ENCODE peak calls at places on chromosomes 4 and X, in six cellular contexts. One of them, this sample, is unnamed.

GRCh38 chr4:48578132-48578964 is 88.3 kb downstream of the ZAR1 start:
- DNase-seq in effector memory CD8-positive, alpha-beta T cell: peak
- DNase-seq in transverse colon: peak
- DNase-seq in GM23338: peak
- DNase-seq in fibroblast of the conjunctiva: peak
- DNase-seq in Right ventricle myocardium superior: no peak
- DNase-seq in this sample: no peak

GRCh38 chr4:3254302-3255131 is 5.6 kb downstream of the MSANTD1 start:
- DNase-seq in effector memory CD8-positive, alpha-beta T cell: no peak
- DNase-seq in transverse colon: peak
- DNase-seq in GM23338: no peak
- DNase-seq in fibroblast of the conjunctiva: no peak
- DNase-seq in Right ventricle myocardium superior: peak
- DNase-seq in this sample: no peak

GRCh38 chr4:137967480-137968190 is 274.5 kb downstream of the SLC7A11 start:
- DNase-seq in effector memory CD8-positive, alpha-beta T cell: no peak
- DNase-seq in transverse colon: no peak
- DNase-seq in GM23338: no peak
- DNase-seq in fibroblast of the conjunctiva: no peak
- DNase-seq in Right ventricle myocardium superior: no peak
- DNase-seq in this sample: no peak

GRCh38 chrX:85243155-85243554 is 424 bp downstream of the SATL1 start:
- DNase-seq in effector memory CD8-positive, alpha-beta T cell: no peak
- DNase-seq in transverse colon: no peak
- DNase-seq in GM23338: no peak
- DNase-seq in fibroblast of the conjunctiva: no peak
- DNase-seq in Right ventricle myocardium superior: no peak
- DNase-seq in this sample: no peak

GRCh38 chr4:102825261-102826071 is 1.9 kb downstream of the UBE2D3 start:
- DNase-seq in effector memory CD8-positive, alpha-beta T cell: peak
- DNase-seq in transverse colon: peak
- DNase-seq in GM23338: peak
- DNase-seq in fibroblast of the conjunctiva: peak
- DNase-seq in Right ventricle myocardium superior: no peak
- DNase-seq in this sample: no peak

GRCh38 chrX:20218809-20219505 is 47.8 kb downstream of the RPS6KA3 start:
- DNase-seq in effector memory CD8-positive, alpha-beta T cell: no peak
- DNase-seq in transverse colon: no peak
- DNase-seq in GM23338: peak
- DNase-seq in fibroblast of the conjunctiva: no peak
- DNase-seq in Right ventricle myocardium superior: no peak
- DNase-seq in this sample: no peak

GRCh38 chrX:150546711-150547153 is 21.7 kb upstream of the MTM1 start:
- DNase-seq in effector memory CD8-positive, alpha-beta T cell: peak
- DNase-seq in transverse colon: no peak
- DNase-seq in GM23338: no peak
- DNase-seq in fibroblast of the conjunctiva: no peak
- DNase-seq in Right ventricle myocardium superior: no peak
- DNase-seq in this sample: no peak

GRCh38 chrX:69896046-69896445 is 153.7 kb downstream of the AWAT2 start:
- DNase-seq in effector memory CD8-positive, alpha-beta T cell: no peak
- DNase-seq in transverse colon: no peak
- DNase-seq in GM23338: no peak
- DNase-seq in fibroblast of the conjunctiva: no peak
- DNase-seq in Right ventricle myocardium superior: no peak
- DNase-seq in this sample: no peak

GRCh38 chrX:31128849-31129248 is 57.0 kb upstream of the FTHL17 start:
- DNase-seq in effector memory CD8-positive, alpha-beta T cell: no peak
- DNase-seq in transverse colon: no peak
- DNase-seq in GM23338: no peak
- DNase-seq in fibroblast of the conjunctiva: no peak
- DNase-seq in Right ventricle myocardium superior: no peak
- DNase-seq in this sample: no peak

GRCh38 chrX:9650091-9650490 is 115.6 kb downstream of the GPR143 start:
- DNase-seq in effector memory CD8-positive, alpha-beta T cell: no peak
- DNase-seq in transverse colon: no peak
- DNase-seq in GM23338: no peak
- DNase-seq in fibroblast of the conjunctiva: no peak
- DNase-seq in Right ventricle myocardium superior: no peak
- DNase-seq in this sample: no peak

GRCh38 chr4:40232610-40233009 is 35.8 kb downstream of the RHOH start:
- DNase-seq in effector memory CD8-positive, alpha-beta T cell: no peak
- DNase-seq in transverse colon: no peak
- DNase-seq in GM23338: no peak
- DNase-seq in fibroblast of the conjunctiva: no peak
- DNase-seq in Right ventricle myocardium superior: no peak
- DNase-seq in this sample: no peak